ENCODE peak calls at places on chromosomes 11 and 22, in seven cellular contexts. C, D, X, T, F, K and B are unnamed samples.

GRCh38 chr22:20551805-20552449 is 44.5 kb downstream of the MED15 start:
- DNase-seq in X (no peak), F (no peak), D (no peak), C (no peak), T (no peak), K (no peak), B (no peak)

GRCh38 chr11:129093283-129093682 is 98.8 kb downstream of the ARHGAP32 start:
- DNase-seq in T (no peak), F (no peak), K (no peak), D (no peak), C (no peak), X (no peak), B (no peak)

GRCh38 chr11:64056213-64056785 is 20.6 kb downstream of the FLRT1 start:
- DNase-seq in C (no peak), K (no peak), D (peak), T (no peak), X (no peak), F (peak), B (no peak)

GRCh38 chr11:68169442-68169841 is 43.7 kb downstream of the KMT5B start:
- DNase-seq in F (no peak), T (no peak), X (no peak), D (no peak), K (no peak), C (no peak), B (no peak)

GRCh38 chr11:111793863-111794262 is 27.7 kb upstream of the PPP2R1B start:
- DNase-seq in D (no peak), F (peak), C (no peak), K (no peak), T (no peak), X (no peak), B (no peak)

GRCh38 chr22:38284042-38284402 is 11.2 kb upstream of the TMEM184B start:
- DNase-seq in X (no peak), C (no peak), K (no peak), D (no peak), F (no peak), T (no peak), B (no peak)

GRCh38 chr22:39308614-39309363 is 10.6 kb downstream of the RPL3 start:
- DNase-seq in K (no peak), T (no peak), X (peak), C (no peak), F (no peak), D (no peak), B (peak)

GRCh38 chr11:28674432-28675076 is 566.4 kb downstream of the METTL15 start:
- DNase-seq in X (peak), C (no peak), T (peak), D (no peak), K (no peak), F (peak), B (no peak)

GRCh38 chr11:66328307-66329144 is 7.7 kb downstream of the RIN1 start:
- DNase-seq in C (peak), F (peak), X (peak), K (peak), D (no peak), T (peak), B (peak)

GRCh38 chr22:39405346-39406085 is 5.9 kb downstream of the TAB1 start:
- DNase-seq in X (no peak), T (no peak), F (no peak), K (no peak), D (peak), C (no peak), B (no peak)

GRCh38 chr11:103700605-103701004 is 335.8 kb upstream of the DDI1 start:
- DNase-seq in X (peak), D (no peak), K (no peak), T (no peak), F (no peak), C (no peak), B (peak)

GRCh38 chr11:19672591-19673206 is 39.9 kb upstream of the NAV2 start:
- DNase-seq in T (no peak), F (no peak), K (no peak), D (no peak), X (no peak), C (no peak), B (no peak)

GRCh38 chr11:113730887-113731726 is 25.0 kb upstream of the TMPRSS5 start:
- DNase-seq in F (peak), X (peak), C (no peak), K (peak), D (no peak), T (peak), B (peak)

GRCh38 chr11:79174045-79175008 is 266.5 kb downstream of the TENM4 start:
- DNase-seq in X (no peak), F (no peak), C (no peak), T (no peak), D (peak), K (no peak), B (peak)

GRCh38 chr11:77174559-77174958 is 46.5 kb downstream of the MYO7A start:
- DNase-seq in D (no peak), F (no peak), K (peak), C (no peak), T (no peak), X (no peak), B (no peak)

GRCh38 chr11:86279713-86280112 is 22.3 kb upstream of the HIKESHI start:
- DNase-seq in C (no peak), T (no peak), D (no peak), F (no peak), X (no peak), K (no peak), B (no peak)

GRCh38 chr11:124759268-124760204 is 2.6 kb downstream of the ESAM start:
- DNase-seq in F (peak), D (no peak), T (no peak), K (no peak), C (no peak), X (no peak), B (no peak)

GRCh38 chr11:117823941-117824420 is 563 bp downstream of the FXYD2 start:
- DNase-seq in K (no peak), X (no peak), F (no peak), T (no peak), D (no peak), C (no peak), B (peak)

GRCh38 chr11:74069146-74070046 is 60.5 kb upstream of the UCP3 start:
- DNase-seq in X (peak), T (no peak), C (no peak), D (no peak), K (peak), F (no peak), B (no peak)

GRCh38 chr22:17726561-17727243 is 47.6 kb downstream of the BID start:
- DNase-seq in C (no peak), F (no peak), D (no peak), T (peak), K (no peak), X (no peak), B (no peak)